ENCODE peak calls at places on chromosome 10, in nine cellular contexts. C is lower lobe of right lung, P is Peyer's patch, T is heart left ventricle, G is transverse colon, U is AG10803, A is AG09309, M is colonic mucosa, Y is heart right ventricle. K is an unnamed sample.

GRCh38 chr10:123027861-123028260 is 19.1 kb downstream of the ACADSB start:
- DNase-seq in C (no peak), P (no peak), T (no peak), G (no peak), U (peak; percentile 29), A (peak; percentile 7), M (no peak), Y (no peak), K (no peak)

GRCh38 chr10:107616463-107617131 is 452.1 kb upstream of the SORCS1 start:
- DNase-seq in C (no peak), P (no peak), T (no peak), G (no peak), U (peak; percentile 70), A (peak; percentile 25), M (no peak), Y (no peak), K (no peak)

GRCh38 chr10:95499482-95499989 is 61.6 kb downstream of the SORBS1 start:
- DNase-seq in C (no peak), P (no peak), T (no peak), G (no peak), U (no peak), A (no peak), M (no peak), Y (no peak), K (no peak)

GRCh38 chr10:480928-481551 is 208.4 kb downstream of the DIP2C start:
- DNase-seq in C (no peak), P (peak; percentile 45), T (no peak), G (no peak), U (peak; percentile 9), A (no peak), M (peak; percentile 37), Y (no peak), K (peak; percentile 57)

GRCh38 chr10:69801094-69801433 is 642 bp upstream of the COL13A1 start:
- DNase-seq in C (peak; percentile 57), P (peak; percentile 62), T (peak; percentile 45), G (peak; percentile 55), U (peak; percentile 38), A (no peak), M (peak; percentile 63), Y (peak; percentile 53), K (no peak)

GRCh38 chr10:113751116-113751728 is at the start of gene PLEKHS1:
- DNase-seq in C (no peak), P (no peak), T (no peak), G (no peak), U (peak; percentile 49), A (peak; percentile 3), M (no peak), Y (no peak), K (no peak)

GRCh38 chr10:110141185-110141584 is 66.2 kb upstream of the MXI1 start:
- DNase-seq in C (no peak), P (peak; percentile 62), T (no peak), G (peak; percentile 38), U (peak; percentile 27), A (peak; percentile 11), M (peak; percentile 53), Y (no peak), K (no peak)

GRCh38 chr10:176677-177076 is 41.4 kb downstream of the ZMYND11 start:
- DNase-seq in C (no peak), P (no peak), T (no peak), G (no peak), U (no peak), A (no peak), M (no peak), Y (no peak), K (no peak)

GRCh38 chr10:75956624-75957023 is 525.2 kb downstream of the LRMDA start:
- DNase-seq in C (no peak), P (no peak), T (no peak), G (no peak), U (no peak), A (no peak), M (no peak), Y (no peak), K (no peak)

GRCh38 chr10:26697922-26698608 is 564 bp downstream of the PDSS1 start:
- DNase-seq in C (no peak), P (no peak), T (no peak), G (no peak), U (no peak), A (no peak), M (no peak), Y (no peak), K (no peak)

GRCh38 chr10:132911712-132912097 is 30.7 kb downstream of the CFAP46 start:
- DNase-seq in C (no peak), P (peak; percentile 9), T (no peak), G (no peak), U (no peak), A (no peak), M (no peak), Y (no peak), K (no peak)

GRCh38 chr10:130882911-130883310 is 428.6 kb downstream of the TCERG1L start:
- DNase-seq in C (no peak), P (no peak), T (no peak), G (no peak), U (no peak), A (no peak), M (no peak), Y (no peak), K (no peak)

GRCh38 chr10:69348824-69349541 is 67.7 kb downstream of the TACR2 start:
- DNase-seq in C (no peak), P (no peak), T (no peak), G (peak; percentile 58), U (peak; percentile 93), A (peak; percentile 82), M (peak; percentile 71), Y (no peak), K (no peak)

GRCh38 chr10:117860823-117861222 is 185.9 kb downstream of the RAB11FIP2 start:
- DNase-seq in C (no peak), P (no peak), T (no peak), G (no peak), U (peak; percentile 35), A (no peak), M (no peak), Y (no peak), K (no peak)

GRCh38 chr10:80964955-80965614 is 427.4 kb downstream of the SH2D4B start:
- DNase-seq in C (no peak), P (no peak), T (no peak), G (no peak), U (no peak), A (no peak), M (no peak), Y (no peak), K (no peak)

GRCh38 chr10:97539523-97540200 is 32.9 kb upstream of the ANKRD2 start:
- DNase-seq in C (no peak), P (no peak), T (peak; percentile 56), G (no peak), U (peak; percentile 92), A (peak; percentile 61), M (no peak), Y (peak; percentile 34), K (no peak)

GRCh38 chr10:127990846-127991542 is 84.1 kb downstream of the PTPRE start:
- DNase-seq in C (no peak), P (no peak), T (no peak), G (no peak), U (peak; percentile 89), A (peak; percentile 80), M (no peak), Y (no peak), K (no peak)

GRCh38 chr10:14578060-14578952 is 196.4 kb downstream of the FAM107B start:
- DNase-seq in C (no peak), P (no peak), T (peak; percentile 35), G (no peak), U (no peak), A (no peak), M (no peak), Y (no peak), K (no peak)

GRCh38 chr10:132465889-132466519 is 69.0 kb downstream of the PWWP2B start:
- DNase-seq in C (peak; percentile 42), P (no peak), T (peak; percentile 6), G (no peak), U (no peak), A (no peak), M (no peak), Y (no peak), K (no peak)

GRCh38 chr10:21475393-21475792 is 50.1 kb downstream of the SKIDA1 start:
- DNase-seq in C (no peak), P (no peak), T (no peak), G (no peak), U (no peak), A (no peak), M (no peak), Y (no peak), K (peak; percentile 3)

GRCh38 chr10:58157076-58157766 is 110.5 kb downstream of the IPMK start:
- DNase-seq in C (no peak), P (no peak), T (no peak), G (no peak), U (peak; percentile 100), A (peak; percentile 99), M (no peak), Y (no peak), K (no peak)

GRCh38 chr10:83273035-83273434 is 866.3 kb upstream of the GHITM start:
- DNase-seq in C (no peak), P (no peak), T (no peak), G (no peak), U (no peak), A (no peak), M (no peak), Y (no peak), K (no peak)
- TF ChIP-seq CTCF in C (no peak), P (no peak), T (no peak), G (no peak), U (no peak), A (peak; percentile 18), M (no peak), Y (no peak), K (peak; percentile 49)

GRCh38 chr10:78165617-78166016 is 132.0 kb downstream of the RPS24 start:
- DNase-seq in C (no peak), P (no peak), T (no peak), G (no peak), U (no peak), A (no peak), M (no peak), Y (no peak), K (no peak)
- TF ChIP-seq CTCF in C (no peak), P (no peak), T (no peak), G (no peak), U (no peak), A (no peak), M (no peak), Y (no peak), K (peak; percentile 48)

DNA sequence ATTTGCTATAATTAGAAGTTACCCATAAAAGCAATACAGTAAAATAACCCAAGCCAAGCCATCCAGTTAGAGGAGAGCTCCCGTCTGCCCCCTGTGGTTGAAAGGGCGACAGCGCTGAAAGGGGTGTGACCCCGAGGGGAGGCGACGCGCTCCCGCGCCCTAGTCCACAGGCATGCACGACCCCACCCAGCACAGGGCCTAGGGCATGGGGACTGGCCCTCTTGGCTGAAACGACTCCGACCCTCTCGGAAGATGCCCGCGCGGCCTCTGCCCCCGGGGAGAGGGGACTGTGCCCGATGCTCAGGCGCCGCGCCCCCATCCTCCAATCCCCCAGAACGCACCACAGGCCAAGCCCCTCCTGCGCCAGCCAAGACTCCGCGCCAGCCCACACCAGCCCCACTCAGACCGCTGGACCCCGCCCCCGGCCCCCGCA is 64.0 kb downstream of the CSGALNACT2 start:
- DNase-seq in C (peak; percentile 72), P (peak; percentile 63), T (peak; percentile 6), G (peak; percentile 34), U (peak; percentile 19), A (no peak), M (peak; percentile 44), Y (no peak), K (peak; percentile 67)
- TF ChIP-seq CTCF in C (peak; percentile 60), P (peak; percentile 46), T (peak; percentile 47), G (peak; percentile 42), U (peak; percentile 66), A (peak; percentile 62), M (peak; percentile 43), Y (peak; percentile 54), K (peak; percentile 75)

GRCh38 chr10:67284589-67284988 is 358.8 kb downstream of the LRRTM3 start:
- DNase-seq in C (no peak), P (no peak), T (no peak), G (no peak), U (no peak), A (no peak), M (no peak), Y (no peak), K (no peak)
- TF ChIP-seq CTCF in C (no peak), P (no peak), T (no peak), G (no peak), U (no peak), A (no peak), M (no peak), Y (no peak), K (peak; percentile 49)

K was measured in type B pancreatic cell.